ENCODE peak calls at places on chromosomes 2 and 18, in nine cellular contexts. X is adrenal gland; J is neuronal stem cell; Y is brain microvascular endothelial cell; A is psoas muscle; L is aorta; R is mesenchymal stem cell; F is CD8-positive, alpha-beta T cell; O is PC-9. T is an unnamed sample.

GRCh38 chr2:176483901-176484568 is 214.8 kb downstream of the MTX2 start:
- DNase-seq in Y (no peak), F (no peak), X (no peak), A (no peak), L (no peak), J (no peak), R (no peak), O (no peak), T (no peak)

GRCh38 chr18:55250729-55251128 is 291.5 kb upstream of the CCDC68 start:
- DNase-seq in R (no peak), Y (peak), A (no peak), J (no peak), F (no peak), X (no peak), L (no peak), O (no peak), T (no peak)

GRCh38 chr2:73004466-73004865 is 67.0 kb downstream of the SFXN5 start:
- DNase-seq in L (no peak), J (no peak), O (no peak), F (no peak), Y (no peak), A (no peak), R (no peak), X (no peak), T (no peak)

GRCh38 chr2:124575497-124575896 is 550.4 kb downstream of the CNTNAP5 start:
- DNase-seq in F (no peak), R (no peak), J (no peak), X (no peak), A (no peak), Y (no peak), L (no peak), O (no peak), T (no peak)

GRCh38 chr2:23566236-23567142 is 181.5 kb downstream of the KLHL29 start:
- DNase-seq in A (no peak), R (peak), O (peak), Y (no peak), L (no peak), X (peak), J (no peak), F (peak), T (peak)

GRCh38 chr2:217822296-217823252 is 180.2 kb downstream of the TNS1 start:
- DNase-seq in J (no peak), A (no peak), Y (no peak), R (no peak), X (peak), F (no peak), O (peak), L (peak), T (peak)

GRCh38 chr18:6885992-6886823 is 156.7 kb downstream of the ARHGAP28 start:
- DNase-seq in X (peak), F (no peak), L (no peak), Y (peak), O (peak), R (peak), J (peak), A (no peak), T (peak)

GRCh38 chr2:193841389-193842150 is 1646.8 kb upstream of the TMEFF2 start:
- DNase-seq in O (no peak), J (no peak), X (no peak), Y (no peak), R (no peak), A (no peak), F (no peak), L (no peak), T (no peak)

GRCh38 chr2:197130318-197130717 is 180.3 kb downstream of the ANKRD44 start:
- DNase-seq in R (no peak), X (no peak), Y (no peak), J (no peak), F (peak), A (no peak), O (no peak), L (no peak), T (no peak)

GRCh38 chr2:64295326-64296149 is 151.3 kb upstream of the PELI1 start:
- DNase-seq in A (no peak), X (no peak), R (no peak), Y (no peak), O (no peak), L (no peak), J (no peak), F (no peak), T (no peak)

GRCh38 chr18:986071-986470 is 81.4 kb downstream of the ADCYAP1 start:
- DNase-seq in Y (no peak), L (peak), R (no peak), A (no peak), F (no peak), J (no peak), O (no peak), X (no peak), T (no peak)

GRCh38 chr2:69134546-69134945 is 121.6 kb downstream of the ANTXR1 start:
- DNase-seq in A (no peak), Y (no peak), R (no peak), J (no peak), L (no peak), F (no peak), O (no peak), X (no peak), T (no peak)

GRCh38 chr2:12764075-12764722 is 47.5 kb downstream of the TRIB2 start:
- DNase-seq in O (no peak), A (no peak), L (peak), Y (peak), J (no peak), F (no peak), X (no peak), R (no peak), T (peak)

GRCh38 chr2:70111752-70112591 is 24.7 kb downstream of the PCBP1 start:
- DNase-seq in O (no peak), A (no peak), F (no peak), Y (peak), J (no peak), X (no peak), L (no peak), R (peak), T (no peak)

GRCh38 chr2:99404800-99405669 is 67.8 kb downstream of the EIF5B start:
- DNase-seq in F (no peak), X (no peak), R (no peak), O (no peak), L (no peak), J (no peak), Y (no peak), A (no peak), T (no peak)

GRCh38 chr2:229443869-229444268 is 172.8 kb upstream of the PID1 start:
- DNase-seq in X (no peak), J (no peak), O (no peak), L (no peak), A (no peak), Y (no peak), R (no peak), F (no peak), T (no peak)

GRCh38 chr2:229714736-229715541 is 584 bp upstream of the DNER start:
- DNase-seq in L (peak), J (peak), O (peak), F (peak), A (peak), X (peak), R (peak), Y (peak), T (peak)

GRCh38 chr2:11784747-11785610 is 38.5 kb downstream of the LPIN1 start:
- DNase-seq in O (no peak), J (peak), F (peak), X (peak), A (peak), R (peak), Y (peak), L (no peak), T (peak)

GRCh38 chr2:143551946-143552655 is 422.9 kb downstream of the ARHGAP15 start:
- DNase-seq in J (no peak), O (no peak), F (no peak), Y (no peak), R (peak), X (no peak), L (no peak), A (no peak), T (no peak)

GRCh38 chr2:240293865-240294461 is 141.5 kb upstream of the GPC1 start:
- DNase-seq in R (no peak), L (no peak), F (no peak), Y (no peak), X (no peak), A (no peak), J (no peak), O (no peak), T (no peak)

GRCh38 chr2:134407154-134407890 is 153.4 kb downstream of the MGAT5 start:
- DNase-seq in O (no peak), R (no peak), L (no peak), J (no peak), Y (no peak), X (no peak), A (no peak), F (no peak), T (peak)

GRCh38 chr2:27053321-27053720 is 1.9 kb downstream of the AGBL5 start:
- DNase-seq in X (no peak), A (no peak), F (no peak), Y (no peak), J (no peak), L (no peak), R (no peak), O (no peak), T (no peak)

DNA sequence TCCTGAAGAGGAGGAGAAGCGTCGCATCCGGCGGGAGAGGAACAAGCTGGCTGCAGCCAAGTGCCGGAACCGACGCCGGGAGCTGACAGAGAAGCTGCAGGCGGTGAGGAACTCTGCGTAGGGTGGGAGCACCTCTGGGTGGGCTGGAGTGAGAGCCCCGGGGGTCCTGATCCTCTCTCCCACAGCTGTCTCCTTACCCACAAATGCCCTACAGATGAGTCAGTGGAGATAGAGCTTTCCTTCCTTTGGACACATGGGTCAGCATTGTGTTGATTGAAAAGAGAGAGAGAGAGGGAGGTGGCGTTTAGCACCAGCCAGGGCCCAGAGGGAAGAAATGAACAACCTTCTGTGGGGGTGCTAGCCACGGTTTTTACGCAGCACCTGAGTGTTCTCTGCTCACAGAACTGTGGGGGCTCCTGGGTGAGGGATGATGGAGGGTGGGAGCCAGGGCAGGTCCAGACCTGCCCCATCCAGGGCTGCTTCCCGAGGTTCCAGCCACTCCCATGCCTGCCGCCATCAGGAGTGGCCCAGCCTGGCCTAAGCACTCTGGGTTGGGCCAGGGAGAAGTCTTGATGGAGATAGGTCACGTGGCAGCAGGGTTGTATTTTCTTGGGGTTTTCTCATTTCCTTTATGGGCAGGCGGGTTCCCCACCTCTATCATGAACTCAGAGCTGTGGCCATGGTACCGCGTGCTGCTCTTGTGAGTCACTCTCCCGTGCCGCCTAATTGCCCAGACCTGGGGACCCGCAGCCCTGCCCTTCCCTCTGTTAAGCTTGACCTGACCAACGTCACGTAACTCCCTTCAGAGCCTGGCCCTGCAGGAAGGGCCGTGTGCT is 16.3 kb downstream of the FOSL2 start:
- DNase-seq in O (peak), R (peak), F (peak), A (peak), L (peak), Y (peak), X (peak), J (no peak), T (peak)
- H3K27ac ChIP-seq in O (peak), R (peak), F (peak), A (peak), L (no peak), Y (peak), X (peak), J (no peak), T (peak)

GRCh38 chr2:10124538-10125045 is 2.1 kb downstream of the RRM2 start:
- DNase-seq in A (no peak), F (peak), Y (peak), X (peak), L (no peak), O (peak), R (peak), J (peak), T (no peak)

GRCh38 chr2:10120158-10120937 is 2.2 kb upstream of the RRM2 start:
- DNase-seq in O (peak), L (peak), J (peak), A (peak), Y (peak), X (peak), F (peak), R (peak), T (peak)

GRCh38 chr2:10120938-10121574 is 1.5 kb upstream of the RRM2 start:
- DNase-seq in Y (no peak), F (no peak), R (peak), L (no peak), O (peak), J (no peak), X (no peak), A (no peak), T (no peak)

GRCh38 chr2:10123281-10123680 is 742 bp downstream of the RRM2 start:
- DNase-seq in O (no peak), Y (no peak), J (no peak), F (no peak), R (peak), X (no peak), L (no peak), A (no peak), T (no peak)

GRCh38 chr2:10122500-10123280 is at the start of gene RRM2:
- DNase-seq in Y (peak), R (peak), J (peak), L (peak), X (peak), O (peak), F (peak), A (peak), T (peak)
- H3K27ac ChIP-seq in Y (peak), R (peak), J (peak), L (no peak), X (no peak), O (peak), F (no peak), A (no peak), T (peak)

GRCh38 chr18:28175930-28176673 is 828 bp downstream of the CDH2 start:
- DNase-seq in O (peak), F (no peak), A (no peak), R (peak), L (no peak), J (peak), Y (no peak), X (peak), T (no peak)

GRCh38 chr18:28176933-28177827 is at the start of gene CDH2:
- DNase-seq in Y (peak), A (peak), F (no peak), R (peak), X (peak), O (peak), L (peak), J (peak), T (peak)

GRCh38 chr18:28176674-28176932 is 327 bp downstream of the CDH2 start:
- DNase-seq in R (no peak), X (no peak), J (no peak), Y (no peak), L (no peak), O (no peak), A (no peak), F (no peak), T (no peak)

GRCh38 chr18:28178720-28179119 is 1.8 kb upstream of the CDH2 start:
- DNase-seq in F (no peak), J (no peak), O (no peak), R (peak), Y (peak), X (peak), L (no peak), A (no peak), T (no peak)

GRCh38 chr18:28177828-28178635 is 1.1 kb upstream of the CDH2 start:
- DNase-seq in L (peak), A (peak), R (peak), F (no peak), Y (peak), J (peak), X (peak), O (peak), T (peak)
- H3K27ac ChIP-seq in L (peak), A (no peak), R (peak), F (no peak), Y (peak), J (peak), X (peak), O (no peak), T (peak)

GRCh38 chr2:224948859-224949258 is 93.4 kb downstream of the DOCK10 start:
- DNase-seq in F (no peak), X (peak), R (no peak), A (no peak), O (no peak), L (peak), J (no peak), Y (peak), T (peak)

GRCh38 chr2:224945134-224945533 is 97.1 kb downstream of the DOCK10 start:
- DNase-seq in J (no peak), A (no peak), L (no peak), F (no peak), R (no peak), X (no peak), Y (no peak), O (no peak), T (no peak)

GRCh38 chr2:224947566-224947965 is 94.7 kb downstream of the DOCK10 start:
- DNase-seq in L (no peak), F (no peak), A (no peak), X (no peak), Y (no peak), O (no peak), R (no peak), J (no peak), T (no peak)

GRCh38 chr2:224948005-224948404 is 94.3 kb downstream of the DOCK10 start:
- DNase-seq in O (no peak), F (no peak), Y (no peak), R (no peak), J (no peak), L (no peak), A (no peak), X (no peak), T (no peak)

DNA sequence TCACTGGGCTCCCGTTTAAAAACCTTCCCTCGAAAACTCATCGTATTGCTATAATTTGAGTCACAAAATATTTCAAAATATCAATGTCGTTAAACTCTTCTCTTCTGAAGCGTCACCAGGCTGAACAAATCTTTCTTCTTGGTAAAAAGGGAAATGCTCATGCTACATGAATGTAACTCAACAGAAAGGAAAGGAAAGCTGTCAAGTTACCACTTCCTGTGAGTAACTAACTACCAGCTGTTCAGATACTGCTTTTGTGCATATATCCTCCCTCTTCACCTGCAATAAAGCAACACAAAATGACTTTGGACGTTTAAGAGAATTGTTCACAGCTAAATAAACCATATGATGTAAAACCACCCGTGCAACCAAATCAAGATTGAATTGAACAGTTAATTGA is 95.4 kb downstream of the DOCK10 start:
- DNase-seq in F (no peak), J (no peak), L (no peak), O (no peak), X (no peak), R (peak), Y (peak), A (no peak), T (no peak)
- H3K27ac ChIP-seq in F (peak), J (no peak), L (no peak), O (no peak), X (no peak), R (peak), Y (peak), A (no peak), T (no peak)

DNA sequence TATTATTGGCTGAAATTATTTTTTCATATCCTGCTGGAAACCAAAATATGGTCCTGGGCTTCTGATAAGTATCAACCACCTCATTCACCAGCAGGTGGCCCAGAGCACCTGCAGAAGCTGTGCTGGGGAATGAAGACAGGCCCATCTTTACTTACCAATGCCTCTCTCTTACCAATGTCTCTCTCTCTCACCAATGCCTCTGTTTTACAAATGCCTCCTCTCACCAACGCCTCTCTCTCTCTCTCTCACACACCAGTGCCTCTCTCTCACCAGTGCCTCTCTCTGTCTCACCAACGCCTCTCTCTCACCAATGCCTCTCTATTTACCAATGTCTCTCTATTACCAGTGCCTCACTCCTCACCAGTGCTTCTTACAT is 2.3 kb upstream of the MAL start:
- DNase-seq in F (peak), O (peak), J (no peak), Y (no peak), X (no peak), R (no peak), L (no peak), A (no peak), T (peak)
- H3K27ac ChIP-seq in F (peak), O (peak), J (no peak), Y (no peak), X (no peak), R (no peak), L (no peak), A (no peak), T (no peak)

GRCh38 chr18:46096651-46097300 is 1.3 kb downstream of the ATP5F1A start:
- DNase-seq in A (no peak), Y (no peak), X (no peak), J (no peak), O (no peak), F (no peak), R (peak), L (no peak), T (no peak)
- H3K27ac ChIP-seq in A (peak), Y (peak), X (peak), J (no peak), O (peak), F (peak), R (peak), L (peak), T (peak)

GRCh38 chr2:182361477-182361876 is 65.4 kb downstream of the PDE1A start:
- DNase-seq in Y (no peak), R (no peak), A (no peak), O (no peak), F (no peak), L (no peak), X (no peak), J (no peak), T (no peak)
- H3K27ac ChIP-seq in Y (no peak), R (no peak), A (no peak), O (no peak), F (no peak), L (no peak), X (no peak), J (no peak), T (no peak)

T was measured in RWPE1.